ENCODE peak calls at places on chromosome 19, in five cellular contexts. P, J, M, W and D are unnamed samples.

GRCh38 chr19:1513492-1514294 is 874 bp upstream of the ADAMTSL5 start:
- DNase-seq in P (peak; percentile 53), W (no peak), J (peak; percentile 75), M (peak; percentile 93), D (peak; percentile 39)

GRCh38 chr19:2051771-2052704 is 994 bp upstream of the MKNK2 start:
- DNase-seq in M (no peak), W (peak; percentile 72), J (no peak), P (no peak), D (no peak)

GRCh38 chr19:42113641-42114348 is 18.5 kb downstream of the POU2F2 start:
- DNase-seq in W (peak; percentile 40), P (peak; percentile 99), M (no peak), J (no peak), D (peak; percentile 97)

GRCh38 chr19:47697863-47698609 is 15.2 kb upstream of the EHD2 start:
- DNase-seq in P (peak; percentile 76), W (peak; percentile 20), M (peak; percentile 86), J (peak; percentile 92), D (peak; percentile 90)

GRCh38 chr19:5078179-5078578 is 109.3 kb downstream of the KDM4B start:
- DNase-seq in M (no peak), P (no peak), J (no peak), W (no peak), D (no peak)

GRCh38 chr19:3821156-3821555 is 35.0 kb upstream of the MATK start:
- DNase-seq in J (no peak), P (no peak), M (no peak), W (no peak), D (peak; percentile 59)

GRCh38 chr19:58372311-58373133 is 8.3 kb downstream of the ZNF837 start:
- DNase-seq in M (no peak), P (no peak), J (no peak), W (no peak), D (no peak)

GRCh38 chr19:1495051-1495798 is 4.2 kb downstream of the REEP6 start:
- DNase-seq in J (no peak), P (no peak), W (no peak), M (no peak), D (no peak)

GRCh38 chr19:45104658-45105384 is 11.8 kb downstream of the PPP1R37 start:
- DNase-seq in W (no peak), P (no peak), J (no peak), M (no peak), D (no peak)

GRCh38 chr19:35704218-35704617 is at the start of gene ZBTB32:
- DNase-seq in M (peak; percentile 95), J (peak; percentile 43), P (peak; percentile 61), W (no peak), D (no peak)

GRCh38 chr19:4390862-4391693 is 9.3 kb downstream of the SH3GL1 start:
- DNase-seq in J (no peak), P (no peak), M (no peak), W (no peak), D (no peak)

GRCh38 chr19:45162464-45163143 is 1.8 kb upstream of the NKPD1 start:
- DNase-seq in P (no peak), J (no peak), W (no peak), M (no peak), D (no peak)

DNA sequence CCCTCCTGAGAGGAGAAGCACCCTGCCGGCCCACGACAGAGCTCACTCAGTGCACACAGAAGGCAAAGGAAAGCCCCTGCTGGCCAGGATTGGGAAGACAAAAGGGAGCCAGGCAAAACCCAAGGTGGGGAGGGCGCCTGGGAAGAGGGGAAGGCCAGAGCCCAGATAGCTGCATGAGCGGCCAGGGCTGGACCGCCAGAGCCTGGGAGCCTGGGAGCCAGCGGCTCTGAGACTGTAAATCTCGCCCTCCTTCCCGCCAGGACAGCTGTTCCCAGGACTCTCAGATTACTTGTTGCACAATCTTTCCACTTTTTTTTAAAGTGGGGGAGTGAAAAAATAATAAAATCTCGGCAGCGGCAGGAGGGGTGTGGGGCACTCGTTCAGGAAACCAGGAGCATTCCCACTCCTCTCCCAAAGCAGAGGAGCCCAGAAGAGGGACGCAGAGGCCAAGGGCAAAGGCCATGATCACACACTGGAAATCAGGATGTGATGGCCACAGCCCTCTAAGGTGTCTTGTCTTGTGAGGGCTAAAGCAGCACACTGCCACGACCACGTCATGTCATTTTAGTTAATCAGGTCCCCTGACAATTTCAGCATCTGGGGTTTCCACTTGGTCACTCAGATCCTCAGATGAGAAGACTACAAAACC is 19.6 kb upstream of the EPHX3 start:
- DNase-seq in J (peak; percentile 77), W (no peak), M (peak; percentile 68), P (peak; percentile 96), D (peak; percentile 55)
- H3K4me1 ChIP-seq in J (peaks cover 47% of the 10 kb centered on the region), W (no peaks in the 10 kb centered on the region), M (peaks cover 11% of the 10 kb centered on the region), P (peaks cover 50% of the 10 kb centered on the region), D (peaks cover 55% of the 10 kb centered on the region)

GRCh38 chr19:37077929-37078716 is at the start of gene ZNF420:
- DNase-seq in W (peak; percentile 82), P (peak; percentile 95), J (peak; percentile 94), M (peak; percentile 84), D (peak; percentile 95)

GRCh38 chr19:37074819-37075362 is 3.3 kb upstream of the ZNF420 start:
- DNase-seq in J (no peak), W (no peak), P (no peak), M (no peak), D (no peak)

GRCh38 chr19:37078717-37079032 is 442 bp downstream of the ZNF420 start:
- DNase-seq in P (no peak), M (no peak), W (peak; percentile 8), J (no peak), D (no peak)

GRCh38 chr19:37079238-37079637 is 1.0 kb downstream of the ZNF420 start:
- DNase-seq in W (no peak), P (no peak), J (no peak), M (no peak), D (peak; percentile 19)

DNA sequence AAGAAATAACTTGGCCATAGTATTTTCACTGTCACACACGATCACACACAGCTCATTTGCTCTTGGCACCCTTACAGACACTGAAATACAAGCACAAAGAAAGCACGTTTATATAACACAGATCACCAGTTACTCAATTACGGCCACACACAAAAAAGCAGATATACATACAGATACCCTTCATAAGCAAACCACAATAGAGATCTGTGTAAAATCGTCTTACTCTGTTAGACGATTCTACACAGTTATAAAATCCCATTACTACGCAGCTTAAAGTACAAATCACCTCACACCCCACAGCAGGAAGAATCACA is 661 bp upstream of the ZNF420 start:
- DNase-seq in P (peak; percentile 11), W (no peak), J (no peak), M (no peak), D (no peak)
- TF ChIP-seq RCOR1 in P (no peak), W (no peak), J (no peak), M (no peak), D (no peak)

GRCh38 chr19:38317104-38317612 is 1.4 kb upstream of the YIF1B start:
- DNase-seq in W (no peak), M (peak; percentile 92), J (no peak), P (no peak), D (no peak)

GRCh38 chr19:38320969-38321339 is 1.3 kb downstream of the KCNK6 start:
- DNase-seq in W (no peak), P (no peak), M (no peak), J (no peak), D (no peak)

GRCh38 chr19:38321646-38322323 is 2.1 kb downstream of the KCNK6 start:
- DNase-seq in W (no peak), J (no peak), M (no peak), P (peak; percentile 27), D (no peak)

GRCh38 chr19:38318595-38319142 is 976 bp upstream of the KCNK6 start:
- DNase-seq in W (no peak), M (no peak), J (no peak), P (no peak), D (no peak)

GRCh38 chr19:38319421-38320258 is at the start of gene KCNK6:
- DNase-seq in M (no peak), P (no peak), J (peak; percentile 72), W (no peak), D (no peak)
- H3K4me1 ChIP-seq in M (peaks cover 55% of the 10 kb centered on the region), P (peaks cover 6% of the 10 kb centered on the region), J (no peaks in the 10 kb centered on the region), W (peaks cover 3% of the 10 kb centered on the region), D (peaks cover 8% of the 10 kb centered on the region)

GRCh38 chr19:38211206-38211605 is 12.8 kb downstream of the DPF1 start:
- DNase-seq in W (no peak), P (no peak), M (peak; percentile 44), J (peak; percentile 80), D (no peak)

GRCh38 chr19:38211779-38212178 is 12.2 kb downstream of the DPF1 start:
- DNase-seq in M (no peak), W (no peak), P (no peak), J (no peak), D (no peak)

GRCh38 chr19:38209671-38210457 is 14.2 kb downstream of the DPF1 start:
- DNase-seq in P (peak; percentile 37), M (no peak), W (no peak), J (peak; percentile 79), D (no peak)

GRCh38 chr19:38209152-38209551 is 14.9 kb downstream of the DPF1 start:
- DNase-seq in W (no peak), J (no peak), P (no peak), M (no peak), D (no peak)

GRCh38 chr19:38210458-38210987 is 13.5 kb downstream of the DPF1 start:
- DNase-seq in W (no peak), J (peak; percentile 95), M (peak; percentile 67), P (peak; percentile 28), D (no peak)
- TF ChIP-seq RCOR1 in W (no peak), J (peak; percentile 6), M (no peak), P (no peak), D (no peak)

DNA sequence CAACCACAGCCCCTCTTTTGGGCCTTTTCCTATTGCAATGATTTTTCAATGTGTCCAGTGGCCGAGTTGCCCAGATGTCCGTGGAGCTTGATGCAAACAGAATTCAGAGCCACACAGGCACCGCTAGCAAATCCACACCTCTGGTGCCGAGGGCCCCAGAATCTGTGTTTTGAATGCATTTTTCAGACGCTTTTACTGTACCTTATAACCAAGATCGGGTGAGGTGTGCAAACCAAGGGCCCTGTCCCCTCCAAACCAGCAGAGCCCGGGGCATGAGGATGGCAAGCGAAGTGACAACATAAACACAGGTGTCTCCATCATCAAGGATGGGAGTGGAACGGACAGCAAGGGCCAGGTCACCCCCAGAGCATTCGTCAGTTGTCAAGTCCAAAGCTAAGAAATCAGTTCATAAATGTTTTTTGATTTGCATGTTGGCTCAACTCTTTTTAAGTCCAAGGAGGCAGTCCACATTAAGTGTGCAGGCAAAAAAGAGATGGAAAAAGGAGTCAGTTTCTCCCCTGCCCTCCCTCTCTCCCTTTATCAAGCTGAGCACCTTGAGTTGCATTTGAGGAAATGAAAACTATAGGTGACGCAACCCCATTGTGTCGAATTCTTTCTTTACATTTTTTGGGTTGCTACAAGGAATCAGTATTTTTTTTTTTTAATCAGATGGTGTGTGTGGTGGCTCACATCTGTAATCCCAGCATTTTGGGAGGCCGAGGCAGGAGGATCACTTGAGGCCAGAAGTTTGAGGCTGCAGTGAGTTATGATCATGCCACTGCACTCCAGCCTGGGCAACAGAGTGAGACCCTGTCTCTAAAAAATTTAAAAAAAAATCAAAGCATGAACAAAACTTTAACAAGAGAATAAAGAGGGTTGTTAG is 2.9 kb downstream of the CCDC8 start:
- DNase-seq in J (no peak), P (no peak), W (no peak), M (no peak), D (no peak)
- H3K4me1 ChIP-seq in J (peaks cover under 1% of the 10 kb centered on the region), P (peaks cover 18% of the 10 kb centered on the region), W (no peaks in the 10 kb centered on the region), M (peaks cover 58% of the 10 kb centered on the region), D (no peaks in the 10 kb centered on the region)

DNA sequence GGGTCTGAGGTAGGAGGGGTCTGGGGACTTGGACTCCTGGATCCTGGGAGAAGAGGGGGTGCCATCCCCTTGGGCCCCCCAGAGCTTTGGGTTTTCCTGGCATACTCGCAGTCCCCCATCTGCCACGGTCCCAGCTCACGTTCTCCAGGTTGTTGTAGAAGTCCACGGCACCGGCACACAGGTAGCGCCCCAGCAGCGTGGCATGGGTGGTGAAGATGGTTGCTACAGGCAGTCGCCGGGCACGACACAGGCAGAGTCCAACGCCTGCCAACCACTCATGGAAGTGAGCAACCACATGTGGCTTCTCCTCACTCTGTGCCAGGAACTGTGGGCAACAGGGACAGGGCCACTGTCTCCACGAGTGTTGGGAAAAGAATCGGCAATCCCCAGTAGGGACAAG is 7.4 kb downstream of the GYS1 start:
- DNase-seq in W (no peak), P (no peak), M (no peak), J (no peak), D (no peak)
- TF ChIP-seq RCOR1 in W (no peak), P (no peak), M (no peak), J (no peak), D (no peak)